ENCODE peak calls at places on chromosomes 3 and 15, in eight cellular contexts. N is body of pancreas, W is suprapubic skin, E is K562, X is gastrocnemius medialis, F is IMR-90, A is right lobe of liver, Z is uterus. Y is an unnamed sample.

GRCh38 chr15:97235285-97235985 is 725.1 kb upstream of the ARRDC4 start:
- DNase-seq in N (peak; percentile 44), W (no peak), E (peak; percentile 50), X (no peak), F (peak; percentile 39), A (no peak), Z (peak; percentile 58), Y (peak; percentile 40)

GRCh38 chr3:184096811-184097378 is at the start of gene HTR3E:
- DNase-seq in N (no peak), W (no peak), E (no peak), X (no peak), F (no peak), A (no peak), Z (no peak), Y (no peak)

GRCh38 chr15:68353418-68354145 is 76.0 kb downstream of the FEM1B start:
- DNase-seq in N (no peak), W (no peak), E (no peak), X (no peak), F (peak; percentile 28), A (no peak), Z (no peak), Y (no peak)

GRCh38 chr3:48938689-48939088 is 20.0 kb downstream of the ARIH2 start:
- DNase-seq in N (no peak), W (no peak), E (no peak), X (no peak), F (no peak), A (no peak), Z (no peak), Y (no peak)

GRCh38 chr15:55768670-55769185 is 25.8 kb upstream of the PRTG start:
- DNase-seq in N (no peak), W (no peak), E (no peak), X (no peak), F (no peak), A (no peak), Z (no peak), Y (no peak)

GRCh38 chr15:83559310-83559966 is 94.5 kb upstream of the ADAMTSL3 start:
- DNase-seq in N (peak; percentile 65), W (no peak), E (peak; percentile 80), X (no peak), F (peak; percentile 61), A (no peak), Z (peak; percentile 36), Y (peak; percentile 66)

GRCh38 chr15:35444557-35445204 is 101.3 kb downstream of the DPH6 start:
- DNase-seq in N (no peak), W (no peak), E (peak; percentile 60), X (no peak), F (peak; percentile 63), A (no peak), Z (no peak), Y (no peak)

GRCh38 chr3:52246728-52247454 is 1.3 kb downstream of the PPM1M start:
- DNase-seq in N (peak; percentile 39), W (no peak), E (no peak), X (no peak), F (no peak), A (peak; percentile 80), Z (no peak), Y (no peak)

GRCh38 chr15:75036269-75036668 is 12.9 kb downstream of the PPCDC start:
- DNase-seq in N (peak; percentile 37), W (no peak), E (peak; percentile 48), X (no peak), F (no peak), A (no peak), Z (no peak), Y (no peak)

GRCh38 chr3:3209714-3210113 is 30.2 kb upstream of the CRBN start:
- DNase-seq in N (no peak), W (no peak), E (no peak), X (no peak), F (no peak), A (no peak), Z (no peak), Y (no peak)

GRCh38 chr3:124351430-124352142 is 359.7 kb upstream of the ROPN1 start:
- DNase-seq in N (peak; percentile 50), W (no peak), E (peak; percentile 26), X (no peak), F (peak; percentile 78), A (no peak), Z (no peak), Y (no peak)

GRCh38 chr3:10274601-10275000 is 18.1 kb downstream of the GHRL start:
- DNase-seq in N (no peak), W (no peak), E (no peak), X (no peak), F (no peak), A (no peak), Z (no peak), Y (no peak)

DNA sequence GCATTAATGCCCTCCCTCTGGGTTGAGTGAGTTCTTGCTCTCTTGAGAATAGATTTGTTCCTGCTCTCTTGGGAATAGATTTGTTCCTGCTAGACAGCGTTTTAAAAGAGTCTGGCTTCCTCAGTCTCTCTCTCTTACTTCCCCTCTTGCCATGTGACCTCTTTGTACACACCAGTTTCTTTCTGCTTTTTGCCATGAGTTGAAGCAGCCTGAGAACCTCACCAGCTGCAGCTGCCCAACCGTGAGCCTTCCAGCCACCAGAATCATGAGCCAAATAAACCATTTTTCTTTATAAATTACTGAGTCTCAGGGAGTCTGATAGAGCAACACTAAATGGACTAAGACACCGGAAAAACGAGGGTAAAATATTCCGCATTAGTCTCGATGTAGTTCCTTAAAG is 253.6 kb downstream of the CNTN6 start:
- DNase-seq in N (no peak), W (no peak), E (no peak), X (no peak), F (no peak), A (no peak), Z (no peak), Y (no peak)
- TF ChIP-seq POLR2A in N (no peak), W (no peak), E (no peak), X (no peak), F (no peak), A (no peak), Z (no peak), Y (no peak)

DNA sequence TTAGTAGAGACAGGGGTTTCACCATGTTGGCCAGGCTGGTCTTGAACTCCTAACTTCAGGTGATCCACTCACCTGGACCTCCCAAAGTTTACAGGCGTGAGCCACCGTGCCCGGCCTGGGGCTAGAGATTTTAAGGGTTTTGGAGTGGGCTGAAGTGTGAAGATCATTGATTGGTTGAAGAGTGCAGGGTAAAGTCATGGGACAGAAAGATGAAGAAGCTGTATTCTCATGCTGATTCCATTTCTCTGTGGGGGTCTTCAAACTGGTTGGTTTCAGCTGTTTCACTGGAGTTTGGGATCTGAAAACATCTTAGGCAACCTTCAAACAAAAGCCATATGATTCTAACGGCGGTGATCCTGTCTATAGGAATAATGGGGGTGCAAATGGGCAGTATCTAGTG is 52.1 kb downstream of the GATM start:
- DNase-seq in N (no peak), W (no peak), E (no peak), X (no peak), F (no peak), A (no peak), Z (no peak), Y (no peak)
- H3K27me3 ChIP-seq in N (no peaks in the 10 kb centered on the region), W (no peaks in the 10 kb centered on the region), E (peaks cover 12% of the 10 kb centered on the region), X (no peaks in the 10 kb centered on the region), F (no peaks in the 10 kb centered on the region), A (no peaks in the 10 kb centered on the region), Z (no peaks in the 10 kb centered on the region), Y (no peaks in the 10 kb centered on the region)

GRCh38 chr3:187104342-187104741 is 35.0 kb downstream of the RPL39L start:
- DNase-seq in N (no peak), W (no peak), E (no peak), X (no peak), F (no peak), A (no peak), Z (no peak), Y (no peak)

GRCh38 chr3:187102073-187102634 is 37.1 kb downstream of the RPL39L start:
- DNase-seq in N (no peak), W (no peak), E (no peak), X (no peak), F (peak; percentile 1), A (no peak), Z (no peak), Y (no peak)

GRCh38 chr3:187103251-187103650 is 36.0 kb downstream of the RPL39L start:
- DNase-seq in N (no peak), W (no peak), E (no peak), X (no peak), F (no peak), A (no peak), Z (no peak), Y (no peak)

GRCh38 chr3:187098925-187099512 is 40.3 kb downstream of the RPL39L start:
- DNase-seq in N (no peak), W (no peak), E (peak; percentile 37), X (no peak), F (peak; percentile 33), A (no peak), Z (no peak), Y (no peak)

DNA sequence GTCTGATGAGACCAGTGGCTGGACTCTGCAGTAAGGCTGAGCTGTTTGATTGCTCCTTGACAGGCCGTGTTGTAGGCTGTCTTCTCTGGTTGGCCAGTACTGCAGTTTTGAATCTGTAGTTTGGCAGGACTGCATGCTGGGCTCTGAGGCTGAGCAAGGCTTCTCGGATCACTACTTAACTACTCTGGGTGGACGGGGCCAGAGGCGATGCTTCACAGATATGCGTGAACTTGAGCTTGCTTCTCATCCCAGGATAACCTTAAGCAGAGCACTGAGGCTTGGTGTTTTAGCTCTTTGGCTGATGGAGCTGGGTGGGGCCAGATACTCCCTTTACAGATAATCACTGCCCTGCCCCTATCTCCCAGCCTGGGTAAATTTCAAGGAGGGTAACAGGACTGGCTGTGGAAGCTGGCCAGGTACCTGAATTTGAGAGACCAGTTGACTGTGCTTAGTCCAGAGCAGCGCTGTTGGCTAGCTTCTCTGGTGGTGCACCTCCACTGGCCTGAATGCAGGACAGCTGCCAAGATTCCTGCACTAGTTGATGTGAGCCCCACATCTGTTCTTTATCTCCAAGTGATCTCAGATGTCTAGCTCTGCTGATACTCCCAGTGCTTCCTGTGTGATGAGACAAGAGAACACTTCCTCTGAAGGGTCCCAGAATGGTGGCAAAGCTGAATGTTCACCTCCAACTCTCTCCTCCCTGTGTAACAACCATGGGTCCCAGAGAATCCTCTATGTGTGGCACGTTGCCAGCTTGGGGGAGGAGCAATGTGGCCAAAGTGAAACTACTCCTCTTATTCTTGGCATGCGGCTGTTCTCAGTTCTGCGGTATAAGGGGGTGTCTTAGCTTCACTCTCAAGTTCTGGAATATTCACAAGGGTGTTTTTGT is 37.9 kb downstream of the RPL39L start:
- DNase-seq in N (peak; percentile 49), W (no peak), E (peak; percentile 76), X (peak; percentile 22), F (peak; percentile 71), A (peak; percentile 75), Z (peak; percentile 78), Y (peak; percentile 71)
- H3K4me1 ChIP-seq in N (peaks cover 7% of the 10 kb centered on the region), W (peaks cover 13% of the 10 kb centered on the region), E (peaks cover 10% of the 10 kb centered on the region), X (peaks cover 3% of the 10 kb centered on the region), F (peaks cover 5% of the 10 kb centered on the region), A (no peaks in the 10 kb centered on the region), Z (no peaks in the 10 kb centered on the region), Y (peaks cover 8% of the 10 kb centered on the region)

GRCh38 chr3:106257172-106257571 is 388.4 kb upstream of the CBLB start:
- DNase-seq in N (no peak), W (no peak), E (no peak), X (no peak), F (no peak), A (no peak), Z (no peak), Y (no peak)
- TF ChIP-seq POLR2A in N (no peak), W (no peak), E (no peak), X (no peak), F (no peak), A (no peak), Z (no peak), Y (no peak)

GRCh38 chr15:89395996-89396395 is 61.4 kb upstream of the POLG start:
- DNase-seq in N (peak; percentile 25), W (no peak), E (no peak), X (no peak), F (no peak), A (no peak), Z (no peak), Y (no peak)
- H3K27me3 ChIP-seq in N (no peaks in the 10 kb centered on the region), W (peaks cover 92% of the 10 kb centered on the region), E (peaks cover 51% of the 10 kb centered on the region), X (peaks cover 36% of the 10 kb centered on the region), F (peaks cover 84% of the 10 kb centered on the region), A (peaks cover 22% of the 10 kb centered on the region), Z (peaks cover 14% of the 10 kb centered on the region), Y (peaks cover 5% of the 10 kb centered on the region)

Y was measured in tibial nerve.